ENCODE peak calls at places on chromosomes 2 and 18, in nine cellular contexts. K, A, H, J, Q, M, D, C and B are unnamed samples.

GRCh38 chr2:238597638-238598528 is 171.2 kb downstream of the ASB1 start:
- DNase-seq in H (no peak), M (no peak), Q (no peak), A (no peak), K (no peak), J (peak), D (no peak), C (no peak), B (no peak)

GRCh38 chr2:100142393-100142792 is at the start of gene AFF3:
- DNase-seq in H (no peak), D (no peak), C (no peak), J (no peak), M (peak), Q (no peak), K (peak), A (no peak), B (peak)

GRCh38 chr2:14197293-14197692 is 435.2 kb upstream of the LRATD1 start:
- DNase-seq in K (no peak), D (no peak), M (no peak), J (no peak), Q (no peak), C (no peak), H (no peak), A (no peak), B (no peak)

GRCh38 chr2:167127135-167127534 is 238.9 kb downstream of the XIRP2 start:
- DNase-seq in Q (no peak), D (peak), H (peak), M (no peak), J (peak), K (no peak), A (no peak), C (no peak), B (no peak)

GRCh38 chr2:204483497-204484164 is 61.6 kb upstream of the PARD3B start:
- DNase-seq in C (no peak), H (no peak), M (no peak), J (peak), A (no peak), Q (no peak), D (no peak), K (no peak), B (no peak)

GRCh38 chr2:25620077-25620476 is 53.3 kb downstream of the DTNB start:
- DNase-seq in K (no peak), J (no peak), A (no peak), H (no peak), Q (no peak), C (no peak), M (no peak), D (no peak), B (no peak)

GRCh38 chr2:227406177-227407031 is 18.7 kb upstream of the SCYGR1 start:
- DNase-seq in A (no peak), H (peak), Q (peak), C (peak), D (peak), J (peak), K (no peak), M (peak), B (no peak)

GRCh38 chr2:105592288-105592687 is 152.4 kb upstream of the NCK2 start:
- DNase-seq in J (peak), D (no peak), C (no peak), H (no peak), Q (no peak), M (no peak), A (no peak), K (no peak), B (no peak)

GRCh38 chr2:36369711-36370110 is 14.1 kb downstream of the CRIM1 start:
- DNase-seq in H (no peak), A (no peak), M (no peak), C (no peak), Q (no peak), K (no peak), D (no peak), J (no peak), B (no peak)

GRCh38 chr2:417662-418061 is 129.8 kb upstream of the ALKAL2 start:
- DNase-seq in K (no peak), C (no peak), H (no peak), A (no peak), J (no peak), D (no peak), Q (no peak), M (no peak), B (no peak)

GRCh38 chr2:24722141-24722790 is 70.9 kb downstream of the PTRHD1 start:
- DNase-seq in D (no peak), A (no peak), M (no peak), C (no peak), H (no peak), K (no peak), Q (no peak), J (no peak), B (no peak)

GRCh38 chr2:181575650-181576025 is 81.3 kb downstream of the CERKL start:
- DNase-seq in C (no peak), H (no peak), M (no peak), J (no peak), K (no peak), Q (no peak), A (no peak), D (no peak), B (no peak)

GRCh38 chr2:217166241-217166640 is 306.4 kb upstream of the TNP1 start:
- DNase-seq in C (no peak), K (no peak), H (peak), D (peak), Q (no peak), M (no peak), J (peak), A (no peak), B (no peak)

GRCh38 chr2:110741491-110741980 is 9.2 kb downstream of the ACOXL start:
- DNase-seq in H (no peak), Q (peak), K (no peak), D (no peak), M (no peak), C (no peak), A (no peak), J (no peak), B (no peak)

GRCh38 chr2:118123561-118124232 is 35.4 kb downstream of the INSIG2 start:
- DNase-seq in H (peak), K (no peak), Q (no peak), J (peak), M (no peak), D (peak), A (no peak), C (no peak), B (no peak)

GRCh38 chr2:144259332-144259731 is 260.6 kb downstream of the ZEB2 start:
- DNase-seq in H (no peak), C (no peak), Q (no peak), J (no peak), A (no peak), D (no peak), K (no peak), M (no peak), B (no peak)

GRCh38 chr2:240926516-240927389 is 20.6 kb downstream of the CROCC2 start:
- DNase-seq in D (peak), Q (peak), A (no peak), H (peak), K (no peak), C (no peak), J (peak), M (no peak), B (peak)

GRCh38 chr2:231701456-231702373 is 6.6 kb upstream of the PTMA start:
- DNase-seq in C (no peak), K (no peak), D (peak), Q (no peak), A (no peak), J (peak), H (peak), M (no peak), B (no peak)

GRCh38 chr2:67215214-67215613 is 181.9 kb upstream of the ETAA1 start:
- DNase-seq in A (no peak), C (peak), K (no peak), Q (peak), H (peak), D (peak), J (peak), M (no peak), B (no peak)
- TF ChIP-seq CTCF in A (no peak), C (peak), K (peak), Q (no peak), H (peak), D (peak), J (peak), M (peak), B (no peak)

DNA sequence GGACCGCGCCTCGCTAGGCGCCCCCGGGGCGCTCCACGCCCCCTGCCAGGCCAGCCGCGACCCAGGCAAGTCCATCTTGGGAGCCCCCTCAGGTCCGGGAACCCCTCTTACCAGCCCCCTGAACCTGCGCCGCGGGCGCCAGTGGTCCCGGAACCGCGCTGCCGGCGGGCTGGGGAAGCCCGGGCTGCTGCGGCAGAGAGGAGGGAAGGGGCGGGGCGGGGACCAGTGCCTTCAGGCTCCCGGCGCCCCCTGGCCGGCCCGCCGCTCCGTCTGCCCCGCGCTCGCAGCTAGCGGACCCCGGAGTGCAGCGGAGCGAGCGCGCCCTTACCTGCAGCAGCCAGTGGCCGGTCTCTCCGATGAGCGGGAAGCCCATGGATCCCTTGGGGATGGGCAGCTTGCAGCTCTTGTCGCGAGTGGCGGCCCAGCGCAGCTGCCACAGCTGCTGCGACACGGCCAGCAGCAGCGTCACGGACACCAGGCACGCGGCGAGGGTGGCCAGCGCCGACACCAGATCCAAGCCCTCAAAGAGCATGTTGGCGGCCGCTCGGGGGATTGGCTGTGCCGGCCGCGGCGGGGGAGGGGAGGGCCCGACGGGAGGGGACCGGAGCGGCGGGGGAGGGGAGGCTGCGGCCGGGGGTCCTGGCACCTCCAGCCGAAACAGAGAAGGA is at the start of gene CYP26B1:
- DNase-seq in D (no peak), K (no peak), C (no peak), Q (peak), H (no peak), M (peak), J (no peak), A (no peak), B (no peak)
- TF ChIP-seq CTCF in D (no peak), K (no peak), C (no peak), Q (no peak), H (no peak), M (no peak), J (no peak), A (no peak), B (no peak)

DNA sequence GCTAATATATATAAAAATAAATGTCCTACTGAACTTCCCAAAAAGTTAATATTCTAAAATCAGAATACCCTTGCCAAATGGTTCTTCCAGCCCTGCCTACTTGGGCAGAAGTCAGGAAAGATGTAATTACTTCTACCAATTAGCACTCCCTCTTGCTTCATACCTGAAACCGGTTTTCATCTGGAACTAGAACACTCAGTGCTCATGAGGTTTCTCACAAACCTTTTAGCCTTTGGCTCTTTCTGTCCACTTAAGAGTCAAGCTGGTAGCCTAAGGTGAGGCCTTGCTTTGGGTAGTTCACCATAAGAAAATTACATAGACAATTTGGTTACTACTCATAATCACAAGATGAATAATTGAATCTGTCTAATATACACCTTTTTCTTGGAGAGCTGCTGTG is 4.1 kb downstream of the DSG3 start:
- DNase-seq in C (no peak), H (no peak), K (no peak), D (no peak), J (no peak), A (no peak), M (no peak), Q (no peak), B (no peak)
- TF ChIP-seq CTCF in C (no peak), H (no peak), K (no peak), D (no peak), J (no peak), A (no peak), M (no peak), Q (no peak), B (no peak)

DNA sequence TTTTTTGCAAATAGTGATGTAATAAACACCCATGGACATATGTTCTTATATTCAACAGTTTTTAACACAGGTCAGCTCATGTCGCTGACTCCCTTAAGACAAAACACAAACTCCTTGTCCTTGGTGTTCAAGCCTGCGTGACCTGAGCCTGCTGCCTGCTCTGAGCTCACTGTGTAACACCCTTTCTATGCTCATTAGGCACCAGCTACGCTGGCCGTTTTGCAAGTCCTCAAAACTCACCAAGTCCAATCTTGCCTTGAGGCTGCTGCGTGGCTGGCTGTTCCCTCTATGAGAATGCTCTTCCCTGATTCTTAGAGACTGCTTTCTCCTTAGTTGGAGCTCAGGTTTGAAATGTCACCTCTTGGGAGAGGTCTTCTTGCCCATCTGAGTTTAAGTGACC is 100.5 kb upstream of the GLI2 start:
- DNase-seq in J (no peak), C (no peak), M (no peak), H (no peak), D (no peak), A (no peak), Q (no peak), K (no peak), B (no peak)
- TF ChIP-seq CTCF in J (no peak), C (no peak), M (no peak), H (no peak), D (no peak), A (no peak), Q (no peak), K (no peak), B (no peak)

GRCh38 chr2:1548910-1549673 is 135.8 kb downstream of the TPO start:
- DNase-seq in Q (no peak), C (no peak), A (no peak), J (no peak), D (peak), M (no peak), H (no peak), K (no peak), B (no peak)
- TF ChIP-seq CTCF in Q (no peak), C (no peak), A (no peak), J (no peak), D (no peak), M (no peak), H (no peak), K (no peak), B (no peak)

GRCh38 chr2:68696554-68696953 is 38.1 kb upstream of the ARHGAP25 start:
- DNase-seq in Q (no peak), D (no peak), A (no peak), H (no peak), K (no peak), M (no peak), J (no peak), C (no peak), B (no peak)
- TF ChIP-seq CTCF in Q (no peak), D (no peak), A (no peak), H (no peak), K (no peak), M (no peak), J (no peak), C (no peak), B (no peak)

GRCh38 chr2:42012651-42013050 is 35.2 kb upstream of the PKDCC start:
- DNase-seq in C (no peak), Q (no peak), D (no peak), K (no peak), A (no peak), M (no peak), H (no peak), J (no peak), B (no peak)
- TF ChIP-seq CTCF in C (peak), Q (no peak), D (no peak), K (no peak), A (no peak), M (no peak), H (no peak), J (peak), B (no peak)